ENCODE peak calls at places on chromosomes 3 and 15, in eight cellular contexts. M is stimulated activated CD8-positive, alpha-beta memory T cell treated with anti-CD3 and anti-CD28 coated beads, Interleukin-4, amount 100 ng/mL, for 24 hours; R is T-helper 2 cell; T is Caco-2; I is activated T-cell treated with anti-CD3 and anti-CD28 coated beads, Interleukin-2, amount 50 U/mL, for 1 hour; X is stimulated activated CD4-positive, alpha-beta T cell treated with anti-CD3 and anti-CD28 coated beads, Interleukin-12 subunit alpha, Interleukin-12 subunit beta, amount 100 ng/mL, for 24 hours; C is non-pigmented ciliary epithelial cell; G is fibroblast of the conjunctiva. Z is an unnamed sample.

GRCh38 chr3:65268411-65268810 is 580.6 kb upstream of the ADAMTS9 start:
- DNase-seq in M (no peak), R (no peak), T (no peak), I (no peak), X (no peak), C (no peak), G (no peak), Z (no peak)

GRCh38 chr15:62833671-62834070 is 208.9 kb upstream of the TPM1 start:
- DNase-seq in M (no peak), R (no peak), T (no peak), I (no peak), X (no peak), C (no peak), G (peak; percentile 41), Z (no peak)

GRCh38 chr3:23763040-23763477 is 42.7 kb upstream of the UBE2E1 start:
- DNase-seq in M (no peak), R (no peak), T (no peak), I (no peak), X (no peak), C (no peak), G (no peak), Z (no peak)

GRCh38 chr15:52680041-52680391 is 828 bp upstream of the ATOSA start:
- DNase-seq in M (no peak), R (no peak), T (peak; percentile 1), I (no peak), X (no peak), C (no peak), G (no peak), Z (no peak)

GRCh38 chr3:4532535-4533112 is 39.5 kb downstream of the ITPR1 start:
- DNase-seq in M (no peak), R (no peak), T (no peak), I (no peak), X (no peak), C (no peak), G (no peak), Z (no peak)

GRCh38 chr3:44045476-44046275 is 196.0 kb upstream of the TOPAZ1 start:
- DNase-seq in M (no peak), R (no peak), T (no peak), I (no peak), X (no peak), C (no peak), G (no peak), Z (no peak)

GRCh38 chr3:151156618-151157216 is 46.3 kb downstream of the GPR171 start:
- DNase-seq in M (no peak), R (no peak), T (peak; percentile 63), I (no peak), X (no peak), C (no peak), G (peak; percentile 49), Z (no peak)

GRCh38 chr3:54863366-54863765 is 64.5 kb downstream of the LRTM1 start:
- DNase-seq in M (no peak), R (no peak), T (no peak), I (no peak), X (no peak), C (no peak), G (no peak), Z (no peak)

GRCh38 chr3:125602752-125603649 is 7.7 kb upstream of the OSBPL11 start:
- DNase-seq in M (no peak), R (no peak), T (no peak), I (no peak), X (no peak), C (no peak), G (peak; percentile 31), Z (no peak)

GRCh38 chr15:42511010-42511396 is 15.6 kb downstream of the SNAP23 start:
- DNase-seq in M (no peak), R (no peak), T (no peak), I (no peak), X (no peak), C (no peak), G (no peak), Z (no peak)

GRCh38 chr3:66555214-66555844 is 54.5 kb upstream of the LRIG1 start:
- DNase-seq in M (no peak), R (no peak), T (no peak), I (no peak), X (no peak), C (no peak), G (no peak), Z (no peak)

GRCh38 chr15:83282141-83282540 is 2.3 kb downstream of the BNC1 start:
- DNase-seq in M (no peak), R (no peak), T (no peak), I (no peak), X (no peak), C (no peak), G (no peak), Z (no peak)

GRCh38 chr15:42107483-42107882 is 13.1 kb upstream of the PLA2G4D start:
- DNase-seq in M (no peak), R (no peak), T (no peak), I (peak; percentile 29), X (peak; percentile 31), C (no peak), G (no peak), Z (peak; percentile 10)